ENCODE peak calls at places on chromosomes 11 and 22, in six cellular contexts. R, H, N, Y, U and J are unnamed samples.
A peak's percentile ranks its signal among the peaks of the same experiment; 100 is the strongest.

GRCh38 chr11:44842219-44842618 is 108.5 kb downstream of the TP53I11 start:
- DNase-seq in H (no peak), R (no peak), N (peak; percentile 88), Y (no peak), U (no peak), J (no peak)

GRCh38 chr11:11982975-11983374 is 25.5 kb downstream of the DKK3 start:
- DNase-seq in H (no peak), R (no peak), Y (no peak), U (no peak), N (peak; percentile 74), J (no peak)

GRCh38 chr22:42022162-42022847 is 23.7 kb downstream of the WBP2NL start:
- DNase-seq in Y (no peak), R (no peak), H (peak; percentile 49), U (no peak), N (no peak), J (no peak)

GRCh38 chr11:131944709-131945108 is 574.3 kb downstream of the NTM start:
- DNase-seq in H (no peak), R (no peak), Y (no peak), N (peak; percentile 83), U (no peak), J (no peak)

GRCh38 chr11:115325523-115325922 is 178.7 kb downstream of the CADM1 start:
- DNase-seq in N (no peak), Y (no peak), R (no peak), H (no peak), U (no peak), J (no peak)

GRCh38 chr11:87304350-87304749 is 266.6 kb downstream of the TMEM135 start:
- DNase-seq in R (no peak), Y (peak; percentile 89), U (no peak), H (no peak), N (peak; percentile 23), J (no peak)

GRCh38 chr11:131254254-131254653 is 116.2 kb upstream of the NTM start:
- DNase-seq in H (no peak), R (no peak), Y (no peak), N (no peak), U (no peak), J (no peak)

GRCh38 chr11:11789735-11790369 is 51.9 kb upstream of the USP47 start:
- DNase-seq in H (no peak), Y (peak; percentile 26), N (peak; percentile 18), U (no peak), R (no peak), J (no peak)

GRCh38 chr22:25386538-25386884 is 167.1 kb downstream of the CRYBB2 start:
- DNase-seq in H (no peak), U (no peak), R (no peak), N (no peak), Y (no peak), J (no peak)

GRCh38 chr22:25389541-25389919 is 170.1 kb downstream of the CRYBB2 start:
- DNase-seq in N (no peak), Y (no peak), H (no peak), U (no peak), R (no peak), J (no peak)

GRCh38 chr22:25390297-25391240 is 171.1 kb downstream of the CRYBB2 start:
- DNase-seq in N (no peak), Y (no peak), R (no peak), H (no peak), U (no peak), J (no peak)

GRCh38 chr22:25388866-25389540 is 169.6 kb downstream of the CRYBB2 start:
- DNase-seq in H (no peak), Y (no peak), U (no peak), N (no peak), R (no peak), J (no peak)

DNA sequence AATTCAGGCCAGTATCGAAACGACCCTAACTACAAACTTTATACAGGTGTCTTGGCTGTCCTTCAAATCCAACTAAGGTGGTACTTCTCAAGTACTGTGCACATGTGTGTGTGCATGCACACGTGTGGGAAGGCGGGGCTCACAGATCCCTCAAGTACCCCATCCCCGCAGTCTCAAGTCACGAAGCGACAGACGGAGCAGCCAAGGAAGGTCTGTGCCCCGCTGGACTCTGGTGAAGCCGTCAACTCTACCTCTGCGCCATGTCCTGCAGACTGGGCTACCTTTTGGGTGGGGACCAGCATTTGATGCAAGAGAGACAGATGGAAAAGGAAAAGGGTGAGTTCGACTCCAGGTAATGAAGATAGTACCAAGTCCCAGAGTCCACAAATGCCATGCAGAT is 169.0 kb downstream of the CRYBB2 start:
- DNase-seq in R (no peak), Y (no peak), U (no peak), H (no peak), N (no peak), J (no peak)
- H3K9me3 ChIP-seq in R (no peaks in the 10 kb centered on the region), Y (no peaks in the 10 kb centered on the region), U (no peaks in the 10 kb centered on the region), H (no peaks in the 10 kb centered on the region), N (no peaks in the 10 kb centered on the region), J (no peaks in the 10 kb centered on the region)

GRCh38 chr22:48546653-48547424 is 1280.8 kb downstream of the BRD1 start:
- DNase-seq in Y (no peak), R (no peak), H (no peak), N (no peak), U (no peak), J (no peak)

GRCh38 chr22:48551061-48551460 is 1276.6 kb downstream of the BRD1 start:
- DNase-seq in H (no peak), N (no peak), U (no peak), Y (no peak), R (no peak), J (no peak)

GRCh38 chr22:48548391-48548790 is 1279.3 kb downstream of the BRD1 start:
- DNase-seq in H (no peak), N (no peak), Y (no peak), R (no peak), U (no peak), J (no peak)

GRCh38 chr22:48545976-48546375 is 1281.7 kb downstream of the BRD1 start:
- DNase-seq in N (no peak), H (no peak), Y (no peak), R (no peak), U (no peak), J (no peak)

DNA sequence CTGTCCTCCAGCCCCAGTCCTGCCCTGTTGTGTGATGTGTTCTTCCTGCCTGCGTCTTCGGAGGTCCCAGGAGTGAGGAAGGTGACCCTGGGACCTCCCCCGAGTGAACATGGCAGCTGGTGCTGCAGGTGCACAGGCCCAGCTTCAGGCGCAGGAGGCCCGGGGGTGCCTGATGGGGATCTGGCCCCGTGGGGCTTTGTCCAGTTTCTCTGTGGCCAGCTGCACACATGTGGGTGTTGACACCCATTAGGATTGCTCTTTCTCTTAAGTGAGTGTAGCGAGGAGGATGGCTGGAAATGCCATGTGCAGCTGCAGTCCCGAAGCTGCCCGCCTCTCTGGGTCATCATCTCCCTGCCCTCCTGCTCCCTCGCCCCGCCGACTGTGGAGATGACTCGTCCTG is 1279.7 kb downstream of the BRD1 start:
- DNase-seq in R (no peak), U (no peak), Y (no peak), N (no peak), H (no peak), J (no peak)
- H3K9me3 ChIP-seq in R (no peaks in the 10 kb centered on the region), U (no peaks in the 10 kb centered on the region), Y (no peaks in the 10 kb centered on the region), N (no peaks in the 10 kb centered on the region), H (no peaks in the 10 kb centered on the region), J (peaks cover 2% of the 10 kb centered on the region)

GRCh38 chr22:37418627-37419369 is 8.5 kb downstream of the ELFN2 start:
- DNase-seq in R (no peak), H (no peak), U (no peak), Y (no peak), N (no peak), J (peak; percentile 45)

GRCh38 chr22:37417737-37418348 is 9.4 kb downstream of the ELFN2 start:
- DNase-seq in R (no peak), Y (no peak), U (no peak), H (no peak), N (no peak), J (no peak)

GRCh38 chr22:37419916-37420655 is 7.2 kb downstream of the ELFN2 start:
- DNase-seq in Y (peak; percentile 34), N (peak; percentile 24), R (no peak), H (no peak), U (no peak), J (no peak)

GRCh38 chr22:37420656-37421467 is 6.4 kb downstream of the ELFN2 start:
- DNase-seq in R (no peak), H (no peak), N (no peak), Y (no peak), U (no peak), J (no peak)

DNA sequence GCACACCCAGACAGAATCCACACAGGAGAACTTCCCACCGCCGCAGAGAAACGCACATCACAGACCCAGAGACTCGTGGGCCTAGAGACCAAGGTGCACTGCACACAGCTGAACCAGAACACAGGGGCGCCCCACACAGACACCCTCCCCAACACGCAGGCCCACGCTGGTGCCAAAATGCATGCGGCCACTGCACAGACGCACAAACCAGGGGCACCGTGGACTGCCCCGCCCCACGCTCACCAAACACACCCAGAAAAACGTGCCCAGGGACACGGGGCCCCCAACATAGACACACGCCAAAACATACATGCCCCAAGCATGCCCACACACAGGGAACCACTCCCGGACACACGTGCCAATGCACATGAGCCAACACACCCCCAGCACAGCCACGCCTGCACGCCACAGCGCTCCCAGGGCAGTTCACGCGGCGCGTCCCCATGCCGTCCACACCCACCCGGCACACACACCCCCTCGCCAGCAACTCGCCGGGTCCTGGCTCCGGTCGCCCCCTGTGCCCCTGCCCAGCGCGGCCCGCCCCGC is 7.8 kb downstream of the ELFN2 start:
- DNase-seq in N (no peak), H (no peak), U (no peak), Y (no peak), R (no peak), J (no peak)
- H3K9me3 ChIP-seq in N (no peaks in the 10 kb centered on the region), H (no peaks in the 10 kb centered on the region), U (no peaks in the 10 kb centered on the region), Y (no peaks in the 10 kb centered on the region), R (no peaks in the 10 kb centered on the region), J (peaks cover 2% of the 10 kb centered on the region)

GRCh38 chr22:48783821-48784266 is 1043.8 kb downstream of the BRD1 start:
- DNase-seq in R (no peak), H (no peak), N (no peak), Y (no peak), U (no peak), J (peak; percentile 15)

GRCh38 chr22:48781868-48782267 is 1045.8 kb downstream of the BRD1 start:
- DNase-seq in R (no peak), Y (no peak), N (no peak), H (no peak), U (no peak), J (peak; percentile 16)

GRCh38 chr22:48782326-48782725 is 1045.3 kb downstream of the BRD1 start:
- DNase-seq in N (no peak), R (no peak), Y (no peak), H (no peak), U (no peak), J (no peak)

GRCh38 chr22:48781391-48781790 is 1046.3 kb downstream of the BRD1 start:
- DNase-seq in U (no peak), H (no peak), Y (no peak), R (no peak), N (no peak), J (peak; percentile 25)

DNA sequence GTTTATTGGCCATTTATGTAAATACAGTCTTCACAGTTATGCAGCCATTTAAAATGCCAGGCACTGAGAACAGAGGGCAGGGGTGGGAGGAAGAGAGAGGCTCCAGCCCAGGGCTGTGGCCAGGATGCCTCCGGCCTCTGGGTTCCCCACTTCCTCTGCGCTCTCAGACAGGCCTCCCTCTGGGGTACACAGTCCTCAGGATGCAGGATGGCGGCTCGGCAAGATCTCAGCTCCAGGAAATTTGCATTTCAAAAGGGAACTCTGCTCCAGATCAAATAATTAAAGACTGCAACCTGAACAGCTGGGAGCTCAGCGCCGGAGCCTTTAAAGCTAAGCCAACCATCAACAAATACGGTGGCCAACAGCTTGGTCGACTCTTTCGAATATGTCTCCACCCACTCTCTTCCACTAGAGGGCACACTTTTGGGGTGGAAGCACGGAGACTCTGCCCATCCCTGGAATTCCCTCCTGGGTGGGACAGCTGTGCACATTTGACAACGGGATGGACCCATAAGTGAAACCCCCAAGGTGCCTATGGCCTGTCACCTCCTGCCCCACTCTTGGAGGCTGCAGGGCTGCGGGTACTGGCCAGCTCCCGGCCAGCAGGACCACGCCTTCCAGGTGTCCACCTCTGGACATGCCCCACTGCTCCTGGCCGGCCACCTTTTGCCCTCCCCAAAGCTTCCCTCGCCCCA is 1044.7 kb downstream of the BRD1 start:
- DNase-seq in N (no peak), Y (no peak), U (no peak), R (no peak), H (no peak), J (peak; percentile 16)
- H3K9me3 ChIP-seq in N (peaks cover 2% of the 10 kb centered on the region), Y (no peaks in the 10 kb centered on the region), U (no peaks in the 10 kb centered on the region), R (no peaks in the 10 kb centered on the region), H (no peaks in the 10 kb centered on the region), J (no peaks in the 10 kb centered on the region)